ENCODE peak calls at places on chromosomes 3 and 15, in four cellular contexts. I is GM12878, C is SK-N-SH, R is H1. Z is an unnamed sample.
A peak's percentile ranks its signal among the peaks of the same experiment; 100 is the strongest.

GRCh38 chr3:188348445-188349244 is 194.7 kb downstream of the LPP start:
- DNase-seq in I (no peak), C (no peak), R (no peak), Z (peak; percentile 58)

GRCh38 chr3:130894130-130894872 is 417 bp downstream of the ATP2C1 start:
- DNase-seq in I (no peak), C (peak; percentile 75), R (no peak), Z (peak; percentile 2)

GRCh38 chr15:98626153-98626552 is 22.2 kb upstream of the IGF1R start:
- DNase-seq in I (no peak), C (no peak), R (no peak), Z (no peak)

GRCh38 chr3:194632211-194632982 is 822 bp downstream of the TMEM44 start:
- DNase-seq in I (no peak), C (no peak), R (no peak), Z (no peak)

GRCh38 chr3:51958603-51959521 is 3.7 kb downstream of the GPR62 start:
- DNase-seq in I (no peak), C (no peak), R (no peak), Z (no peak)

GRCh38 chr3:47016934-47017435 is 37.5 kb downstream of the NBEAL2 start:
- DNase-seq in I (peak; percentile 40), C (no peak), R (no peak), Z (no peak)

GRCh38 chr3:61040618-61041017 is 210.6 kb downstream of the FHIT start:
- DNase-seq in I (no peak), C (no peak), R (no peak), Z (no peak)

GRCh38 chr3:22296641-22297040 is 545.6 kb upstream of the ZNF385D start:
- DNase-seq in I (no peak), C (peak; percentile 1), R (no peak), Z (no peak)

GRCh38 chr15:61702224-61703120 is 357.8 kb downstream of the VPS13C start:
- DNase-seq in I (no peak), C (no peak), R (peak; percentile 25), Z (no peak)

DNA sequence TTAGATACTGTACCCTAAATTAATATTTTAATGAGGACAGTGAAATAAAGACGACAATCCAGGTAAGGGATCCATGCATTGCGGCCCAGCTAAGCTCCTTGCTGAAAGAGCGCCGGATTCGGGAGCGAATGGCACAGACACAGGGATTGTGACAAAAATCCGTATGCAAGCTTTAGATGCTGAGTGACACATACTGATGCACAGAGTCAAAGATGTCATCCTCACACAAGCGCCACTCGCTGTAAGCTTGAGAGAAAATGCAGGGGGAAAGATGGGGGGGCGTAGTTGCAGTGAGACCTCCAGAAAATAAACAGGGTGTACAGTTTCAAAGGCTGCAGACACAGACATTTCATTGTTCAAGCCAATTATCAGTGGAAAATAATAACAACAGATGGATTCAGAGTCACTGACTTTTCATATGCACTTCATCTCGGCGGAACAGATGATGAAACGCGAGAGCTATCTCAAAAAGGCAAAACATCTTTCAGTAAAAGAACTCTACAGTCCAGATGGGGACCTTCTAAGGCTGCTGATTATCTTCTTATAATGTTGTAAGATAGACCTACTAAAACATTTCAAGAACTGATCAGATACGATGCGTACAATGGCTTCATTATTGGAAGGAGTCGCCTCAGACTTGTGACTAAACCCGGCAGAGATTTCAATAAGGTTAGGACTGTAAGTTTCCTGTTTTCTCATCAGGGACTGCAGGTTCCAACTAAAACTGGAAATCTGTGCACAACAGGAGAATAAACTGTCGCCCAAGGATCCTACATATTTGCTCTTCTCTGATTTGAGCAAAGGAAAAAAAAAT is 275.4 kb downstream of the FOXP1 start:
- DNase-seq in I (no peak), C (no peak), R (no peak), Z (no peak)
- TF ChIP-seq TCF12 in I (no peak), C (no peak), R (no peak), Z (no peak)

GRCh38 chr3:36244728-36245127 is 135.6 kb upstream of the STAC start:
- DNase-seq in I (no peak), C (no peak), R (no peak), Z (no peak)
- TF ChIP-seq TCF12 in I (no peak), C (peak; percentile 44), R (no peak), Z (no peak)

GRCh38 chr15:92662797-92663196 is 7.2 kb upstream of the FAM174B start:
- DNase-seq in I (no peak), C (no peak), R (no peak), Z (no peak)
- TF ChIP-seq TCF12 in I (no peak), C (no peak), R (no peak), Z (no peak)

GRCh38 chr3:170585937-170586310 is at the start of gene SLC7A14:
- DNase-seq in I (no peak), C (peak; percentile 89), R (no peak), Z (no peak)
- TF ChIP-seq TCF12 in I (no peak), C (no peak), R (no peak), Z (no peak)

GRCh38 chr3:49788056-49788455 is 1.7 kb upstream of the IP6K1 start:
- DNase-seq in I (no peak), C (no peak), R (no peak), Z (no peak)
- TF ChIP-seq TCF12 in I (no peak), C (no peak), R (no peak), Z (no peak)

GRCh38 chr15:91478717-91479191 is 374.8 kb upstream of the SLCO3A1 start:
- DNase-seq in I (no peak), C (no peak), R (no peak), Z (no peak)

GRCh38 chr15:91472316-91472756 is 372.3 kb downstream of the SV2B start:
- DNase-seq in I (no peak), C (no peak), R (no peak), Z (no peak)

GRCh38 chr15:91480426-91480825 is 373.1 kb upstream of the SLCO3A1 start:
- DNase-seq in I (no peak), C (no peak), R (no peak), Z (no peak)

GRCh38 chr15:91473894-91474293 is 373.8 kb downstream of the SV2B start:
- DNase-seq in I (no peak), C (no peak), R (no peak), Z (no peak)

DNA sequence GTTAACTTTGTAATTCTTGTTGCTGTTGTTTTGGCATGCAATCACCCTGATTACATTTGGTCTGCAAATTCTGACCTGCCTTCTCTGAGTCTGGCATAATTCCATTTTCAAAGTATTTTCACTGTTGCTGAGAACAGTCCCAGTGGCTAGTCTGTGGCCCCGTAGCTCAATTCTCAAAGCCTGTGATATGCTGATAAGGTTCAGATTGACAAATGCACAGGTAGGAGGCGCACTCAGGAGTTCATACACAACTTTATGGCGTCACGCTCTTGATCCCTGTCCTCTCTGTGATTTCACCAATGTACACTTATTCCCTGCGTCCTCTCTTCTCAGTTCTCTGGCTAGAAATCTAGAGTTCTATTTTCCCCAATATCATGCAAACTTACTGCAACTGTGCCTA is 376.6 kb upstream of the SLCO3A1 start:
- DNase-seq in I (no peak), C (no peak), R (no peak), Z (no peak)
- TF ChIP-seq TCF12 in I (no peak), C (no peak), R (no peak), Z (no peak)

GRCh38 chr3:20904674-20905073 is 718.7 kb upstream of the SGO1 start:
- DNase-seq in I (no peak), C (no peak), R (no peak), Z (no peak)
- TF ChIP-seq TCF12 in I (no peak), C (no peak), R (no peak), Z (no peak)

GRCh38 chr15:65466901-65467300 is 44.2 kb upstream of the IGDCC4 start:
- DNase-seq in I (no peak), C (no peak), R (no peak), Z (no peak)

GRCh38 chr15:65468229-65468628 is 45.5 kb upstream of the IGDCC4 start:
- DNase-seq in I (no peak), C (no peak), R (no peak), Z (no peak)

GRCh38 chr15:65470866-65471265 is 46.6 kb downstream of the DPP8 start:
- DNase-seq in I (no peak), C (no peak), R (no peak), Z (no peak)
- TF ChIP-seq TCF12 in I (no peak), C (no peak), R (no peak), Z (no peak)